ENCODE peak calls at places on chromosomes 12 and 14, in eight cellular contexts. A is NCI-H748 treated with DMSO at 0.1 percent for 48 hours; M is CD4-positive, alpha-beta T cell; J is WERI-Rb-1; O is stromal cell of bone marrow; C is amygdala; V is stimulated activated CD4-positive, alpha-beta T cell treated with anti-CD3 and anti-CD28 coated beads, TNF-alpha, amount 100 ng/mL, for 48 hours; F is AG09319. Z is an unnamed sample.

GRCh38 chr14:73467377-73467776 is 9.0 kb upstream of the NUMB start:
- DNase-seq in M (no peak), F (no peak), A (no peak), C (no peak), J (no peak), V (peak), O (no peak), Z (no peak)

GRCh38 chr14:91998667-91999570 is 40.9 kb downstream of the TRIP11 start:
- DNase-seq in C (no peak), A (no peak), O (no peak), V (no peak), F (no peak), J (no peak), M (no peak), Z (no peak)

GRCh38 chr12:123971770-123972447 is 722 bp downstream of the CCDC92 start:
- DNase-seq in A (peak), F (no peak), C (peak), J (peak), M (peak), V (peak), O (no peak), Z (peak)

GRCh38 chr14:23601845-23602180 is 23.2 kb upstream of the JPH4 start:
- DNase-seq in V (no peak), J (no peak), O (no peak), A (no peak), M (no peak), C (no peak), F (no peak), Z (no peak)

GRCh38 chr14:96592591-96593388 is 90.6 kb downstream of the PAPOLA start:
- DNase-seq in J (peak), F (no peak), A (no peak), V (peak), M (peak), C (peak), O (no peak), Z (peak)

GRCh38 chr12:69908208-69908607 is 83.2 kb downstream of the MYRFL start:
- DNase-seq in O (no peak), A (no peak), C (no peak), M (no peak), F (no peak), V (no peak), J (no peak), Z (no peak)

GRCh38 chr14:101069666-101070362 is 166.3 kb upstream of the RTL1 start:
- DNase-seq in J (no peak), M (no peak), A (no peak), C (no peak), O (no peak), V (no peak), F (no peak), Z (peak)

GRCh38 chr14:99605299-99605961 is 1.4 kb upstream of the CCDC85C start:
- DNase-seq in M (peak), J (peak), F (peak), A (peak), V (peak), C (peak), O (no peak), Z (peak)

GRCh38 chr12:99367181-99367580 is 280.4 kb upstream of the GARIN6 start:
- DNase-seq in J (no peak), C (no peak), V (no peak), O (no peak), F (no peak), M (no peak), A (no peak), Z (no peak)

GRCh38 chr12:47102845-47103666 is 23.3 kb upstream of the AMIGO2 start:
- DNase-seq in C (no peak), M (no peak), F (peak), A (no peak), J (no peak), O (no peak), V (no peak), Z (no peak)

GRCh38 chr14:60722163-60722835 is 1.9 kb downstream of the SIX4 start:
- DNase-seq in A (peak), F (no peak), J (peak), M (no peak), C (no peak), V (no peak), O (no peak), Z (no peak)

GRCh38 chr12:39935275-39935674 is 170.6 kb downstream of the SLC2A13 start:
- DNase-seq in J (no peak), M (no peak), F (no peak), C (no peak), V (no peak), O (peak), A (no peak), Z (no peak)

GRCh38 chr12:5665615-5666014 is 233.7 kb downstream of the NTF3 start:
- DNase-seq in M (no peak), J (no peak), C (no peak), F (no peak), A (no peak), O (peak), V (no peak), Z (no peak)

GRCh38 chr14:74621556-74621955 is 9.5 kb upstream of the LTBP2 start:
- DNase-seq in F (no peak), O (no peak), J (no peak), C (no peak), M (no peak), A (no peak), V (no peak), Z (no peak)

GRCh38 chr12:46224401-46224800 is 44.4 kb downstream of the SLC38A1 start:
- DNase-seq in C (no peak), A (no peak), O (peak), J (no peak), F (peak), V (no peak), M (no peak), Z (no peak)

GRCh38 chr12:54038760-54039414 is 6.0 kb downstream of the HOXC5 start:
- DNase-seq in A (no peak), M (no peak), O (no peak), F (no peak), C (no peak), J (no peak), V (no peak), Z (no peak)

GRCh38 chr14:75523771-75524171 is 1.5 kb downstream of the BATF start:
- DNase-seq in C (no peak), V (no peak), A (no peak), O (no peak), M (no peak), F (no peak), J (no peak), Z (no peak)

GRCh38 chr14:40354754-40355153 is 922.5 kb upstream of the FBXO33 start:
- DNase-seq in V (no peak), J (no peak), F (no peak), C (no peak), A (no peak), O (no peak), M (no peak), Z (no peak)

GRCh38 chr14:52018970-52019369 is 29.6 kb downstream of the RTRAF start:
- DNase-seq in J (no peak), O (no peak), A (no peak), C (no peak), V (no peak), M (no peak), F (no peak), Z (no peak)

GRCh38 chr14:94170151-94170550 is 4.0 kb upstream of the PPP4R4 start:
- DNase-seq in M (no peak), C (no peak), J (peak), F (no peak), V (no peak), O (no peak), A (no peak), Z (no peak)

GRCh38 chr12:21849878-21850277 is 75.4 kb upstream of the KCNJ8 start:
- DNase-seq in C (no peak), J (no peak), A (no peak), M (no peak), V (no peak), O (no peak), F (no peak), Z (no peak)

GRCh38 chr12:55072093-55072492 is 52.3 kb downstream of the NEUROD4 start:
- DNase-seq in C (peak), O (peak), A (no peak), F (no peak), J (peak), M (peak), V (peak), Z (peak)

GRCh38 chr12:23949212-23950010 is at the start of gene SOX5:
- DNase-seq in C (peak), A (peak), M (no peak), V (no peak), F (peak), O (no peak), J (peak), Z (no peak)

GRCh38 chr12:20212036-20212435 is 156.3 kb upstream of the PDE3A start:
- DNase-seq in M (no peak), V (no peak), O (peak), F (peak), J (no peak), C (no peak), A (no peak), Z (no peak)

GRCh38 chr12:92085040-92085439 is 60.6 kb downstream of the BTG1 start:
- DNase-seq in V (no peak), F (no peak), A (no peak), O (no peak), M (no peak), J (no peak), C (no peak), Z (no peak)

GRCh38 chr12:80129895-80130535 is 30.7 kb downstream of the OTOGL start:
- DNase-seq in V (no peak), F (peak), J (no peak), A (no peak), O (peak), M (no peak), C (no peak), Z (no peak)

GRCh38 chr12:40010899-40011774 is 94.7 kb downstream of the SLC2A13 start:
- DNase-seq in J (peak), O (peak), F (peak), M (peak), C (peak), V (peak), A (peak), Z (no peak)

GRCh38 chr14:103561381-103562134 is 899 bp downstream of the BAG5 start:
- DNase-seq in F (no peak), O (peak), A (peak), M (peak), V (peak), J (no peak), C (no peak), Z (no peak)

GRCh38 chr12:53990311-53991076 is 5.5 kb downstream of the HOXC10 start:
- DNase-seq in J (no peak), O (no peak), M (no peak), F (no peak), A (peak), V (no peak), C (no peak), Z (no peak)

GRCh38 chr12:12946686-12947355 is 5.1 kb downstream of the GPRC5D start:
- DNase-seq in J (no peak), V (no peak), M (no peak), F (no peak), C (peak), A (no peak), O (peak), Z (peak)

GRCh38 chr14:104247336-104248202 is 109.2 kb downstream of the KIF26A start:
- DNase-seq in M (no peak), J (no peak), O (no peak), V (no peak), C (no peak), F (no peak), A (no peak), Z (no peak)

GRCh38 chr14:99630202-99630601 is 14.7 kb upstream of the HHIPL1 start:
- DNase-seq in V (no peak), O (no peak), A (no peak), M (no peak), F (no peak), C (no peak), J (no peak), Z (no peak)

GRCh38 chr12:132407525-132407924 is 78.1 kb upstream of the GALNT9 start:
- DNase-seq in C (no peak), V (no peak), M (no peak), O (no peak), F (no peak), J (no peak), A (no peak), Z (peak)

GRCh38 chr12:24724765-24725307 is 224.1 kb downstream of the BCAT1 start:
- DNase-seq in V (peak), F (no peak), A (no peak), M (no peak), O (no peak), J (no peak), C (no peak), Z (no peak)

GRCh38 chr12:19830461-19830860 is 391.2 kb downstream of the AEBP2 start:
- DNase-seq in O (no peak), F (no peak), M (no peak), J (no peak), V (no peak), A (no peak), C (no peak), Z (no peak)

GRCh38 chr12:69844836-69845235 is 19.8 kb downstream of the MYRFL start:
- DNase-seq in F (no peak), O (no peak), V (no peak), M (no peak), J (no peak), A (no peak), C (no peak), Z (no peak)

GRCh38 chr14:95467657-95468056 is 48.8 kb downstream of the SYNE3 start:
- DNase-seq in C (no peak), V (no peak), O (no peak), J (no peak), F (no peak), M (no peak), A (no peak), Z (no peak)

GRCh38 chr14:73740921-73741326 is 26.7 kb upstream of the PNMA1 start:
- DNase-seq in V (no peak), J (no peak), O (no peak), M (no peak), F (no peak), A (no peak), C (no peak), Z (no peak)

Z was measured in posterior cingulate gyrus.